ENCODE peak calls at places on chromosomes 12 and 14, in four cellular contexts. I is transverse colon, S is adrenal gland, T is A549. O is an unnamed sample.

GRCh38 chr12:110199360-110200123 is 75.4 kb downstream of the IFT81 start:
- DNase-seq in I (no peak), S (no peak), T (peak; percentile 15), O (no peak)

GRCh38 chr12:111759991-111760390 is 6.7 kb upstream of the ALDH2 start:
- DNase-seq in I (no peak), S (no peak), T (no peak), O (no peak)

GRCh38 chr14:70665448-70666363 is 24.0 kb downstream of the TTC9 start:
- DNase-seq in I (peak; percentile 84), S (no peak), T (peak; percentile 50), O (no peak)

GRCh38 chr14:98931126-98931525 is 340.9 kb downstream of the BCL11B start:
- DNase-seq in I (no peak), S (no peak), T (no peak), O (no peak)

GRCh38 chr12:105748806-105749600 is 389.8 kb downstream of the NUAK1 start:
- DNase-seq in I (no peak), S (peak; percentile 30), T (no peak), O (no peak)

GRCh38 chr14:76227450-76228050 is 75.8 kb downstream of the GPATCH2L start:
- DNase-seq in I (no peak), S (no peak), T (no peak), O (no peak)

GRCh38 chr12:52029686-52030085 is 21.6 kb upstream of the NR4A1 start:
- DNase-seq in I (no peak), S (no peak), T (peak; percentile 62), O (no peak)

GRCh38 chr14:102693006-102693755 is 84.1 kb upstream of the TRAF3 start:
- DNase-seq in I (no peak), S (no peak), T (no peak), O (no peak)

GRCh38 chr14:76770521-76771431 is 9.5 kb downstream of the VASH1 start:
- DNase-seq in I (no peak), S (peak; percentile 17), T (no peak), O (no peak)

GRCh38 chr12:62711626-62712305 is 223.2 kb downstream of the PPM1H start:
- DNase-seq in I (no peak), S (no peak), T (no peak), O (no peak)

GRCh38 chr12:3135522-3136461 is 58.6 kb downstream of the TSPAN9 start:
- DNase-seq in I (peak; percentile 23), S (peak; percentile 62), T (peak; percentile 89), O (no peak)

GRCh38 chr14:84760506-84760905 is 769.4 kb upstream of the FLRT2 start:
- DNase-seq in I (no peak), S (no peak), T (no peak), O (no peak)

GRCh38 chr12:90682398-90682797 is 272.6 kb downstream of the CCER1 start:
- DNase-seq in I (no peak), S (no peak), T (no peak), O (no peak)

GRCh38 chr12:106234513-106234912 is 13.3 kb downstream of the CKAP4 start:
- DNase-seq in I (no peak), S (no peak), T (no peak), O (no peak)

GRCh38 chr12:113322353-113322752 is 12.6 kb downstream of the SLC8B1 start:
- DNase-seq in I (no peak), S (no peak), T (no peak), O (no peak)

GRCh38 chr12:96906849-96907664 is at the start of gene NEDD1:
- DNase-seq in I (peak; percentile 89), S (peak; percentile 83), T (peak; percentile 75), O (no peak)

GRCh38 chr12:78086553-78087362 is 256.1 kb downstream of the NAV3 start:
- DNase-seq in I (no peak), S (no peak), T (peak; percentile 1), O (no peak)

GRCh38 chr14:21653331-21653885 is at the start of gene OR4E2:
- DNase-seq in I (no peak), S (no peak), T (no peak), O (no peak)

GRCh38 chr14:75234173-75234855 is 44.3 kb upstream of the FOS start:
- DNase-seq in I (peak; percentile 51), S (peak; percentile 62), T (no peak), O (no peak)

GRCh38 chr12:22682663-22683062 is 57.7 kb downstream of the ETNK1 start:
- DNase-seq in I (no peak), S (no peak), T (no peak), O (no peak)

GRCh38 chr14:69726761-69727511 is 40.0 kb upstream of the SRSF5 start:
- DNase-seq in I (peak; percentile 85), S (peak; percentile 89), T (peak; percentile 85), O (peak; percentile 27)

GRCh38 chr12:62730649-62731377 is 204.1 kb downstream of the PPM1H start:
- DNase-seq in I (no peak), S (no peak), T (peak; percentile 66), O (no peak)

GRCh38 chr14:27721760-27722159 is 1044.8 kb upstream of the FOXG1 start:
- DNase-seq in I (no peak), S (no peak), T (no peak), O (no peak)

GRCh38 chr12:58711968-58712367 is 208.3 kb downstream of the LRIG3 start:
- DNase-seq in I (no peak), S (no peak), T (no peak), O (no peak)

GRCh38 chr12:69471667-69472385 is 1.6 kb downstream of the FRS2 start:
- DNase-seq in I (no peak), S (no peak), T (no peak), O (no peak)

GRCh38 chr12:7395950-7396349 is 48.0 kb downstream of the CD163L1 start:
- DNase-seq in I (no peak), S (no peak), T (no peak), O (no peak)

GRCh38 chr12:16076553-16076952 is 165.4 kb downstream of the DERA start:
- DNase-seq in I (no peak), S (no peak), T (peak; percentile 28), O (no peak)

GRCh38 chr12:103780093-103780440 is 61.0 kb downstream of the NT5DC3 start:
- DNase-seq in I (no peak), S (no peak), T (no peak), O (no peak)

GRCh38 chr12:51320695-51321320 is 3.2 kb downstream of the BIN2 start:
- DNase-seq in I (peak; percentile 46), S (no peak), T (no peak), O (no peak)

GRCh38 chr14:74913393-74913792 is 9.7 kb downstream of the RPS6KL1 start:
- DNase-seq in I (no peak), S (no peak), T (no peak), O (no peak)

GRCh38 chr12:6532927-6533652 is 1.2 kb upstream of the GAPDH start:
- DNase-seq in I (peak; percentile 73), S (peak; percentile 75), T (peak; percentile 66), O (no peak)

GRCh38 chr12:42968426-42968825 is 378.9 kb upstream of the PRICKLE1 start:
- DNase-seq in I (no peak), S (no peak), T (no peak), O (no peak)

GRCh38 chr14:91270188-91270587 is 25.7 kb upstream of the GPR68 start:
- DNase-seq in I (no peak), S (no peak), T (no peak), O (no peak)

GRCh38 chr14:101121399-101122113 is 218.0 kb upstream of the RTL1 start:
- DNase-seq in I (no peak), S (peak; percentile 11), T (no peak), O (no peak)
- TF ChIP-seq POLR2A in I (no peak), S (no peak), T (no peak), O (no peak)

GRCh38 chr14:35121026-35121886 is 534 bp downstream of the PPP2R3C start:
- DNase-seq in I (peak; percentile 22), S (peak; percentile 46), T (peak; percentile 93), O (no peak)
- H3K4me1 ChIP-seq in I (peaks cover 17% of the 10 kb centered on the region), S (no peaks in the 10 kb centered on the region), T (peaks cover 11% of the 10 kb centered on the region), O (peaks cover 64% of the 10 kb centered on the region)

GRCh38 chr12:65943388-65944137 is 119.3 kb downstream of the HMGA2 start:
- DNase-seq in I (no peak), S (no peak), T (no peak), O (no peak)
- H3K27ac ChIP-seq in I (no peak overlapping the region), S (no peak overlapping the region), T (no peak overlapping the region), O (no peak overlapping the region)

GRCh38 chr14:24262821-24263733 is at the start of gene TGM1:
- DNase-seq in I (no peak), S (no peak), T (no peak), O (no peak)
- TF ChIP-seq POLR2A in I (no peak), S (no peak), T (no peak), O (peak; percentile 48)

O was measured in esophagus squamous epithelium.